ENCODE peak calls at places on chromosomes 16 and 17, in seven cellular contexts. One of them, this sample, is unnamed.

GRCh38 chr16:80932725-80933124 is 74.0 kb downstream of the CMC2 start:
- DNase-seq in ecto neural progenitor cell: no peak
- DNase-seq in progenitor cell of endocrine pancreas: no peak
- DNase-seq in mucosa of descending colon: peak
- DNase-seq in NCI-H1105: no peak
- DNase-seq in H1: no peak
- DNase-seq in Ammon's horn: no peak
- DNase-seq in this sample: no peak

GRCh38 chr17:46722662-46723285 is 95.7 kb downstream of the WNT3 start:
- DNase-seq in H1: no peak
- DNase-seq in progenitor cell of endocrine pancreas: no peak
- DNase-seq in Ammon's horn: no peak
- DNase-seq in ecto neural progenitor cell: no peak
- DNase-seq in NCI-H1105: no peak
- DNase-seq in mucosa of descending colon: no peak
- DNase-seq in this sample: peak

GRCh38 chr17:8832711-8833352 is 33.7 kb upstream of the MFSD6L start:
- DNase-seq in mucosa of descending colon: no peak
- DNase-seq in progenitor cell of endocrine pancreas: no peak
- DNase-seq in Ammon's horn: no peak
- DNase-seq in NCI-H1105: no peak
- DNase-seq in ecto neural progenitor cell: peak
- DNase-seq in H1: peak
- DNase-seq in this sample: no peak

GRCh38 chr17:7435676-7436555 is 681 bp downstream of the TMEM102 start:
- DNase-seq in ecto neural progenitor cell: peak
- DNase-seq in progenitor cell of endocrine pancreas: peak
- DNase-seq in NCI-H1105: peak
- DNase-seq in mucosa of descending colon: peak
- DNase-seq in Ammon's horn: no peak
- DNase-seq in H1: no peak
- DNase-seq in this sample: no peak

GRCh38 chr17:61200349-61200735 is 199.3 kb upstream of the TBX2 start:
- DNase-seq in ecto neural progenitor cell: no peak
- DNase-seq in H1: peak
- DNase-seq in NCI-H1105: no peak
- DNase-seq in Ammon's horn: no peak
- DNase-seq in progenitor cell of endocrine pancreas: no peak
- DNase-seq in mucosa of descending colon: no peak
- DNase-seq in this sample: no peak

GRCh38 chr17:8966926-8967325 is 1.4 kb upstream of the PIK3R5 start:
- DNase-seq in NCI-H1105: no peak
- DNase-seq in mucosa of descending colon: no peak
- DNase-seq in H1: no peak
- DNase-seq in Ammon's horn: peak
- DNase-seq in progenitor cell of endocrine pancreas: no peak
- DNase-seq in ecto neural progenitor cell: no peak
- DNase-seq in this sample: no peak

GRCh38 chr17:48213797-48214196 is 106.2 kb downstream of the SNX11 start:
- DNase-seq in progenitor cell of endocrine pancreas: no peak
- DNase-seq in ecto neural progenitor cell: no peak
- DNase-seq in mucosa of descending colon: no peak
- DNase-seq in Ammon's horn: no peak
- DNase-seq in H1: no peak
- DNase-seq in NCI-H1105: no peak
- DNase-seq in this sample: no peak

GRCh38 chr17:76688165-76688622 is 22.6 kb downstream of the MXRA7 start:
- DNase-seq in Ammon's horn: no peak
- DNase-seq in H1: no peak
- DNase-seq in mucosa of descending colon: peak
- DNase-seq in progenitor cell of endocrine pancreas: no peak
- DNase-seq in NCI-H1105: no peak
- DNase-seq in ecto neural progenitor cell: no peak
- DNase-seq in this sample: no peak

GRCh38 chr17:29369831-29370735 is 20.1 kb upstream of the TAOK1 start:
- DNase-seq in Ammon's horn: peak
- DNase-seq in NCI-H1105: peak
- DNase-seq in ecto neural progenitor cell: peak
- DNase-seq in H1: no peak
- DNase-seq in progenitor cell of endocrine pancreas: peak
- DNase-seq in mucosa of descending colon: no peak
- DNase-seq in this sample: peak

GRCh38 chr17:82794781-82795505 is 43.1 kb downstream of the TBCD start:
- DNase-seq in progenitor cell of endocrine pancreas: no peak
- DNase-seq in ecto neural progenitor cell: no peak
- DNase-seq in H1: no peak
- DNase-seq in mucosa of descending colon: no peak
- DNase-seq in Ammon's horn: no peak
- DNase-seq in NCI-H1105: no peak
- DNase-seq in this sample: no peak

GRCh38 chr17:78255953-78256704 is 24.7 kb downstream of the TMEM235 start:
- DNase-seq in progenitor cell of endocrine pancreas: no peak
- DNase-seq in NCI-H1105: no peak
- DNase-seq in mucosa of descending colon: no peak
- DNase-seq in H1: no peak
- DNase-seq in Ammon's horn: no peak
- DNase-seq in ecto neural progenitor cell: no peak
- DNase-seq in this sample: no peak

This sample was measured in DMS79.